ENCODE peak calls at places on chromosome 19, in ten cellular contexts. Z is dorsolateral prefrontal cortex; W is tibial artery; Y is CD8-positive, alpha-beta T cell; E is heart right ventricle; Q is GM12878; U is cardiac muscle cell; H is stomach; I is effector memory CD4-positive, alpha-beta T cell; B is IMR-90. J is an unnamed sample.
A peak's percentile ranks its signal among the peaks of the same experiment; 100 is the strongest.

GRCh38 chr19:13024958-13025653 is 29.8 kb downstream of the NFIX start:
- DNase-seq in Q (no peak), I (no peak), B (no peak), W (peak; percentile 71), Z (no peak), U (no peak), H (no peak), Y (no peak), E (no peak), J (no peak)

GRCh38 chr19:49533551-49534488 is 6.0 kb downstream of the RCN3 start:
- DNase-seq in H (peak; percentile 82), Z (peak; percentile 72), W (peak; percentile 87), Q (peak; percentile 19), E (peak; percentile 82), B (peak; percentile 28), U (peak; percentile 74), Y (peak; percentile 86), I (peak; percentile 81), J (peak; percentile 76)

GRCh38 chr19:20259615-20260014 is 92.6 kb downstream of the ZNF486 start:
- DNase-seq in W (no peak), U (no peak), Z (no peak), H (no peak), Y (no peak), B (no peak), I (no peak), Q (no peak), E (no peak), J (no peak)

GRCh38 chr19:48480151-48480475 is 10.9 kb downstream of the CYTH2 start:
- DNase-seq in Y (peak; percentile 43), B (no peak), W (peak; percentile 87), U (peak; percentile 46), H (peak; percentile 49), Q (no peak), I (no peak), E (peak; percentile 72), Z (peak; percentile 70), J (peak; percentile 79)

GRCh38 chr19:11152318-11153062 is 3.1 kb downstream of the SPC24 start:
- DNase-seq in E (peak; percentile 66), W (peak; percentile 94), U (peak; percentile 86), Y (no peak), H (peak; percentile 87), Z (no peak), I (no peak), Q (no peak), B (peak; percentile 78), J (peak; percentile 89)

GRCh38 chr19:1512671-1513491 is at the start of gene ADAMTSL5:
- DNase-seq in U (peak; percentile 71), E (peak; percentile 67), Y (peak; percentile 58), W (no peak), Q (no peak), Z (no peak), H (peak; percentile 60), B (peak; percentile 28), I (peak; percentile 42), J (no peak)

GRCh38 chr19:35986664-35987570 is 8.1 kb upstream of the SDHAF1 start:
- DNase-seq in U (no peak), H (no peak), E (peak; percentile 35), Z (peak; percentile 35), W (no peak), Q (no peak), Y (no peak), B (no peak), I (no peak), J (no peak)

GRCh38 chr19:44072543-44073401 is 813 bp downstream of the ZNF284 start:
- DNase-seq in Y (no peak), Q (no peak), H (no peak), I (no peak), E (no peak), B (no peak), W (no peak), Z (no peak), U (peak; percentile 6), J (no peak)

GRCh38 chr19:5949792-5950305 is 28.1 kb downstream of the RANBP3 start:
- DNase-seq in Y (peak; percentile 46), B (no peak), W (no peak), H (peak; percentile 76), Q (no peak), I (no peak), E (peak; percentile 71), U (no peak), Z (no peak), J (no peak)

GRCh38 chr19:3404324-3405260 is 38.2 kb downstream of the NFIC start:
- DNase-seq in W (peak; percentile 96), U (peak; percentile 95), I (no peak), B (peak; percentile 93), H (peak; percentile 88), Y (no peak), Z (peak; percentile 85), Q (no peak), E (peak; percentile 89), J (peak; percentile 93)

GRCh38 chr19:4831351-4832340 is at the start of gene TICAM1:
- DNase-seq in E (peak; percentile 82), U (peak; percentile 70), Q (no peak), W (peak; percentile 88), Y (peak; percentile 70), B (peak; percentile 65), I (peak; percentile 85), H (peak; percentile 80), Z (peak; percentile 54), J (peak; percentile 72)

GRCh38 chr19:29694669-29695627 is 20.1 kb downstream of the C19orf12 start:
- DNase-seq in H (peak; percentile 82), Q (no peak), W (peak; percentile 90), E (peak; percentile 85), I (peak; percentile 71), U (peak; percentile 84), Y (peak; percentile 83), Z (peak; percentile 86), B (peak; percentile 70), J (peak; percentile 84)

GRCh38 chr19:31578326-31578725 is 229.1 kb upstream of the TSHZ3 start:
- DNase-seq in Q (no peak), H (no peak), Y (no peak), U (no peak), B (no peak), W (peak; percentile 13), E (no peak), Z (no peak), I (no peak), J (peak; percentile 48)

GRCh38 chr19:55081773-55082022 is 6.0 kb downstream of the EPS8L1 start:
- DNase-seq in Q (no peak), Z (no peak), H (no peak), B (no peak), I (no peak), W (no peak), Y (no peak), E (no peak), U (no peak), J (no peak)
- H3K4me3 ChIP-seq in Q (no peak overlapping the region), Z (no peak overlapping the region), H (peak overlapping the region; percentile 29), B (peak overlapping the region; percentile 30), I (peak overlapping the region; percentile 58), W (peak overlapping the region; percentile 53), Y (peak overlapping the region; percentile 83), E (peak overlapping the region; percentile 53), U (peak overlapping the region; percentile 46), J (peak overlapping the region; percentile 58)

GRCh38 chr19:33159893-33160292 is 28.0 kb downstream of the WDR88 start:
- DNase-seq in H (no peak), I (no peak), U (no peak), E (no peak), Q (no peak), Y (no peak), W (no peak), Z (no peak), B (no peak), J (no peak)
- H3K27ac ChIP-seq in H (no peak overlapping the region), I (no peak overlapping the region), U (no peak overlapping the region), E (no peak overlapping the region), Q (no peak overlapping the region), Y (peak overlapping the region; percentile 6), W (no peak overlapping the region), Z (no peak overlapping the region), B (no peak overlapping the region), J (no peak overlapping the region)

GRCh38 chr19:46606019-46606418 is 4.9 kb downstream of the CALM3 start:
- DNase-seq in U (no peak), I (no peak), W (no peak), Y (no peak), E (no peak), H (no peak), Q (no peak), Z (no peak), B (no peak), J (no peak)
- H3K4me3 ChIP-seq in U (no peak overlapping the region), I (no peak overlapping the region), W (peak overlapping the region; percentile 100), Y (no peak overlapping the region), E (no peak overlapping the region), H (no peak overlapping the region), Q (no peak overlapping the region), Z (peak overlapping the region; percentile 93), B (no peak overlapping the region), J (no peak overlapping the region)

DNA sequence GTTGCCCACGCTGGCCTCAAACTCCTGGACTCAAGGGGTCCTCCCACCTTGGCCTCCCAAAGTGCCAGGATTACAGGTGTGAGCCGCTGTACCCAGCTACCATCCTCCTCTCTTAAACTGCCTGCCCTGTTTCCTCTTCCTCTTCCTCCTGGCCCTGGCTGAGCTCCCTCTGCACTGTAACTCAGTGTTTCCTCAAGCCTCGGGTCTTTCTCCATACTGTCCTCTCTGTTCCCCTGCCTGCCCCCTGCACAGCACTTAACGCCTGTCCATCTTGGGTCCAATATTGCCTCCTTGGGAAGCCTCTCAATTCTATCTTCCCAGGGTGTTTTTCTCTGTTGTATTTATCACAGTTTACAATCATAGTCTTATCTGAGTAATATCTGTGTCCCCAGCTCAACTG is 6.1 kb downstream of the LIPE start:
- DNase-seq in U (no peak), E (no peak), Y (no peak), Z (no peak), B (no peak), H (no peak), Q (no peak), W (no peak), I (no peak), J (no peak)
- H3K27ac ChIP-seq in U (no peak overlapping the region), E (peak overlapping the region; percentile 85), Y (no peak overlapping the region), Z (peak overlapping the region; percentile 84), B (no peak overlapping the region), H (peak overlapping the region; percentile 22), Q (no peak overlapping the region), W (no peak overlapping the region), I (no peak overlapping the region), J (peak overlapping the region; percentile 16)

DNA sequence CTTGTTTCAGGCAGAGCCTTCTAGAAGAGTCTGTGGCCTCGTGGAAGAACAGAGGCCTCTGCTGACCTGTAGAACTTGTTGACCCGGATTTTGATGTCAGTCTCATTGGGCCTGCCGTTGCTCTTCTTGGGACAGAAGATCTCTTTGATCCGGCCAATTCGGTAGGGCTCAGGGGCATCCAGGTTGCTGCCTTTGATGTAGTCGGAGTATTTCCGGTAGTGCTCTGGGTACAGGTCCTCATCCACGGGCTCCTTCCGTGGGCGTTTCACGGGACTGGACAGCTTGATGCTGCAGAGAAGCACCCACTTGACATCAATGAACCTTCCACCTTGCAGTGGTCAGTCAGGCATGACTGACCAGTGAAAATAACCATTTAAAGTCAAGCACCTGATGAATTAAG is 24.0 kb upstream of the EIF3G start:
- DNase-seq in Q (no peak), B (no peak), W (no peak), H (no peak), Y (no peak), Z (no peak), U (no peak), I (no peak), E (no peak), J (no peak)
- H3K4me3 ChIP-seq in Q (no peak overlapping the region), B (no peak overlapping the region), W (no peak overlapping the region), H (no peak overlapping the region), Y (no peak overlapping the region), Z (no peak overlapping the region), U (no peak overlapping the region), I (no peak overlapping the region), E (no peak overlapping the region), J (no peak overlapping the region)

J was measured in right atrium auricular region.